ENCODE peak calls at places on chromosomes 16 and 17, in six cellular contexts. J is CD8-positive, alpha-beta T cell; H is fibroblast of lung; M is trophoblast cell; T is AG04450; V is PC-9. B is an unnamed sample.
A peak's percentile ranks its signal among the peaks of the same experiment; 100 is the strongest.

GRCh38 chr17:76700627-76701470 is 9.9 kb downstream of the MXRA7 start:
- DNase-seq in M (peak; percentile 95), V (no peak), J (no peak), T (peak; percentile 57), H (peak; percentile 94), B (no peak)

GRCh38 chr17:57327176-57327970 is 71.0 kb downstream of the MSI2 start:
- DNase-seq in J (no peak), M (no peak), V (no peak), T (no peak), H (no peak), B (no peak)

GRCh38 chr17:72560303-72561247 is 439.8 kb downstream of the SOX9 start:
- DNase-seq in M (peak; percentile 71), T (no peak), H (peak; percentile 43), V (peak; percentile 43), J (peak; percentile 36), B (no peak)

GRCh38 chr17:73343168-73343634 is 31.4 kb upstream of the CDC42EP4 start:
- DNase-seq in T (peak; percentile 72), H (peak; percentile 84), M (no peak), V (no peak), J (no peak), B (no peak)

GRCh38 chr17:17581509-17581908 is 10.0 kb downstream of the PEMT start:
- DNase-seq in T (no peak), H (no peak), V (no peak), M (no peak), J (no peak), B (no peak)

GRCh38 chr17:28144019-28144418 is 101.5 kb downstream of the NLK start:
- DNase-seq in J (no peak), H (no peak), V (no peak), T (no peak), M (no peak), B (no peak)

GRCh38 chr17:61302911-61303310 is 96.7 kb upstream of the TBX2 start:
- DNase-seq in T (no peak), H (no peak), M (no peak), J (no peak), V (no peak), B (no peak)

GRCh38 chr17:38925263-38925995 is at the start of gene LASP1NB:
- DNase-seq in M (no peak), V (no peak), J (peak; percentile 62), H (peak; percentile 54), T (no peak), B (no peak)

GRCh38 chr17:57672205-57672632 is 72.9 kb downstream of the CCDC182 start:
- DNase-seq in H (peak; percentile 63), T (no peak), J (peak; percentile 37), V (no peak), M (no peak), B (peak; percentile 55)

GRCh38 chr17:58568050-58568830 is 53.8 kb upstream of the MTMR4 start:
- DNase-seq in T (no peak), V (no peak), M (no peak), J (no peak), H (no peak), B (no peak)

GRCh38 chr17:73393962-73394361 is 82.2 kb upstream of the CDC42EP4 start:
- DNase-seq in J (no peak), T (no peak), V (no peak), H (peak; percentile 31), M (no peak), B (no peak)

GRCh38 chr16:87728026-87728425 is 37.8 kb downstream of the KLHDC4 start:
- DNase-seq in T (no peak), V (no peak), M (peak; percentile 6), H (peak; percentile 88), J (no peak), B (no peak)

GRCh38 chr17:51640108-51640622 is 379.8 kb downstream of the UTP18 start:
- DNase-seq in J (no peak), M (peak; percentile 45), H (no peak), T (no peak), V (peak; percentile 50), B (peak; percentile 55)

GRCh38 chr16:31083981-31084380 is 4.8 kb downstream of the PRSS53 start:
- DNase-seq in J (no peak), H (no peak), M (no peak), V (no peak), T (no peak), B (no peak)

GRCh38 chr17:48770954-48771353 is 42.4 kb upstream of the HOXB13 start:
- DNase-seq in V (no peak), T (no peak), M (no peak), J (no peak), H (no peak), B (no peak)

GRCh38 chr17:149231-149630 is 11.9 kb downstream of the SCGB1C2 start:
- DNase-seq in M (no peak), T (no peak), J (no peak), V (no peak), H (no peak), B (no peak)

GRCh38 chr16:77063617-77064016 is 127.4 kb upstream of the MON1B start:
- DNase-seq in T (no peak), J (no peak), H (no peak), M (no peak), V (no peak), B (no peak)

GRCh38 chr16:88533381-88533831 is 36.8 kb upstream of the ZC3H18 start:
- DNase-seq in T (peak; percentile 20), H (peak; percentile 58), M (no peak), J (no peak), V (no peak), B (no peak)

GRCh38 chr16:71762186-71762585 is 37.7 kb upstream of the PHLPP2 start:
- DNase-seq in V (no peak), T (no peak), H (peak; percentile 37), J (no peak), M (no peak), B (no peak)

GRCh38 chr16:81511371-81511770 is 66.8 kb downstream of the CMIP start:
- DNase-seq in H (peak; percentile 93), T (peak; percentile 38), M (peak; percentile 94), V (peak; percentile 99), J (no peak), B (no peak)

GRCh38 chr17:8005951-8006730 is 3.7 kb downstream of the GUCY2D start:
- DNase-seq in J (no peak), T (no peak), M (no peak), H (no peak), V (no peak), B (no peak)

GRCh38 chr17:8740486-8740885 is 4.2 kb downstream of the CCDC42 start:
- DNase-seq in J (peak; percentile 66), M (no peak), H (no peak), V (no peak), T (no peak), B (no peak)

DNA sequence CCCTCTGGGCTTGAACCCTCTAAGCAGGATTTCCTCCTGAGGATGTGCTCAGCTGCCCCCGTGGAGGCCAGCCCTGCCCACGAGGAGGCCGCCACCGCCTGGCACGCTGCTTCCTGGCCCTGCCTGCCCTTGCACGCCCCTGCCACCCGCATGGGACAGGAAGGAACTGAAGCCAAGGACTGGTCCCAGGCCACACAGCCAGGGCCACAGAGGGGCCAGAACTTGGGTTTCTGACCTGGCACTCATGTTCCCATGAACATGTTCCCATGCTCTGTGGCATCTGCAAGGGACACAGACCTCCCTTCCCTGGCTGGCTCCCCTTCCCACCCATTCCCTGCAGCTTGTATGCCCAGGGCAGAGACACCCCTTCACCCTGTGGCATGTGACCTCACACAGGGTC is 24.1 kb upstream of the MTSS2 start:
- DNase-seq in M (no peak), J (no peak), T (no peak), H (no peak), V (no peak), B (no peak)
- H3K27ac ChIP-seq in M (no peak overlapping the region), J (no peak overlapping the region), T (no peak overlapping the region), H (no peak overlapping the region), V (no peak overlapping the region), B (no peak overlapping the region)

DNA sequence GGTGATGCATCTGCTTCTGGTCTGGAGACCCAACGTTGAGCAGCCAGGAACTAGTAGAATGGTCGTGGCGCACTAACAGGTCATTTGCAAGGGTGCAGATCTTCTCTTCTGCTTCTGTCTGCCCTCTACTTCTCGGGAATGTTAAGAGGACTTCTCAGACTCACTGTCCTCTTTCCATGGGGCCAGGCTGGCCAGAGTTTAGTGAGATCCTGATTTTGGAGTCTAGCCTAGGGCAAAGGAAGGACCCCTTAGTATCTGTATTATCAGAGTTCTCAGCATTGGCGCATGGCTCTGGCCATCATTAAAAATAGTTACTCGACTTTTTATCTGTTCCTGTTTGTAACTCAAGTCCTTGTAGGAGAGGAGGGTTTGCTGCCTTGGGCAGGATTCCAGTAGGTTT is 13.9 kb downstream of the ANKS4B start:
- DNase-seq in V (no peak), J (no peak), T (no peak), M (peak; percentile 11), H (no peak), B (no peak)
- H3K27ac ChIP-seq in V (no peak overlapping the region), J (no peak overlapping the region), T (no peak overlapping the region), M (no peak overlapping the region), H (no peak overlapping the region), B (no peak overlapping the region)

GRCh38 chr16:13067648-13068047 is 166.2 kb downstream of the SHISA9 start:
- DNase-seq in M (no peak), V (no peak), T (no peak), H (no peak), J (no peak), B (no peak)

GRCh38 chr16:13068912-13069583 is 167.7 kb downstream of the SHISA9 start:
- DNase-seq in J (no peak), T (no peak), V (no peak), H (no peak), M (no peak), B (no peak)

GRCh38 chr16:13064821-13065220 is 163.4 kb downstream of the SHISA9 start:
- DNase-seq in V (no peak), T (no peak), H (no peak), J (no peak), M (no peak), B (no peak)

DNA sequence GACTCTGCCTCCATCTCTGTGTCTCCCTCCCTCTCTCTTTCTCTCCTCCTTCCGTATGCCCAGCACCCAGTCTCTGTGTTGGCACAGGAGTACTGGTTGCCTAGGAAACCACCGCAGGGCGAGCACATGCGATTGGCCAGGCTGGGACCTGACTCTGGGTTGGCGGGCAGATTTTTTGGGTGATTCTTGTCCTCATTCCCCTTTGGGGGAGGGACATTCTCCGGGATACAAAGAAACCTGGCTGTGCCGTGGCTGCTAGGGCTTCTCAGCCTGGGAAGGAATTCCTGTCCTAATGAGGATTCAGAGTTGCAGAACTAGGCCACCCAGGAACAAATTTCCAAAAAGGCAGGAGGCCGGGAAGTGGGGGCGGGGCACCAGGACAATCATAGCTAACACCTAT is 168.9 kb downstream of the SHISA9 start:
- DNase-seq in T (no peak), M (no peak), V (no peak), J (no peak), H (no peak), B (no peak)
- H3K27ac ChIP-seq in T (no peak overlapping the region), M (no peak overlapping the region), V (no peak overlapping the region), J (no peak overlapping the region), H (no peak overlapping the region), B (no peak overlapping the region)

DNA sequence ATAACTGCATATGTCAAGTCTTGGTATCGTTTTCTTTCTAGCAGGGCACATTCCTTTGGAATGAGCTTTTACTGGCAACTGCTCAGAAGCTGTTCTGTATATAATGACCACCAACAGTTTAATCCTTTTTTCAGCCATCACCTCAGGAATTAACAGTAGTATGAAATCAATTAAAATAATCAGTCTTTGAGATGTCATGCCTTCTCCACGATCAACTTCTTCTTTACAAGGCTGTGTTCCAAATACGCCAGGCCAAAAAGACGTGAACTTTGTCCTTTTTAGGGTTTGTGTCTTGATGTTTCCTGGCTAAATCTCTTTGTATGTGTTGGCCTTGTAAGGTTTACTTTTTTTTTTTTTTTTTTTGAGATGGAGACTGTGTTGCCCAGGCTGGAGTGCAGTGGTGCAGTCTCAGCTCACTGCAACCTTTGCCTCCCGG is 54.9 kb downstream of the ABCC1 start:
- DNase-seq in J (no peak), T (peak; percentile 81), V (peak; percentile 61), H (peak; percentile 91), M (peak; percentile 21), B (no peak)
- H3K27ac ChIP-seq in J (no peak overlapping the region), T (peak overlapping the region; percentile 75), V (peak overlapping the region; percentile 29), H (peak overlapping the region; percentile 64), M (no peak overlapping the region), B (no peak overlapping the region)

GRCh38 chr16:25735645-25736044 is 43.9 kb downstream of the HS3ST4 start:
- DNase-seq in J (no peak), H (no peak), V (no peak), M (no peak), T (no peak), B (no peak)
- H3K27ac ChIP-seq in J (no peak overlapping the region), H (no peak overlapping the region), V (no peak overlapping the region), M (no peak overlapping the region), T (no peak overlapping the region), B (no peak overlapping the region)

B was measured in epithelial cell of prostate.